ENCODE peak calls at places on chromosomes 1 and 21, in seven cellular contexts. D, X, K, L, I, P and T are unnamed samples.

GRCh38 chr21:38297193-38297592 is 40.4 kb downstream of the KCNJ15 start:
- DNase-seq in I (no peak), P (peak), X (no peak), L (no peak), K (peak), D (peak), T (no peak)

GRCh38 chr1:206490643-206491421 is 16.5 kb upstream of the RASSF5 start:
- DNase-seq in L (no peak), X (no peak), I (no peak), P (peak), K (peak), D (peak), T (no peak)

GRCh38 chr1:158003409-158003805 is 10.0 kb downstream of the KIRREL1 start:
- DNase-seq in X (no peak), K (peak), L (no peak), I (no peak), D (peak), P (no peak), T (no peak)

GRCh38 chr21:16534408-16535099 is 804.8 kb downstream of the USP25 start:
- DNase-seq in X (peak), L (no peak), P (peak), I (no peak), D (peak), K (peak), T (no peak)

GRCh38 chr1:107687846-107688753 is 276.9 kb downstream of the VAV3 start:
- DNase-seq in L (no peak), D (peak), K (peak), I (no peak), P (peak), X (no peak), T (no peak)

GRCh38 chr1:29186707-29187106 is 5.0 kb upstream of the SRSF4 start:
- DNase-seq in I (no peak), X (no peak), L (no peak), P (no peak), D (no peak), K (no peak), T (no peak)

GRCh38 chr1:199448641-199449040 is 578.9 kb upstream of the NR5A2 start:
- DNase-seq in L (no peak), P (no peak), K (no peak), X (no peak), D (no peak), I (no peak), T (no peak)

GRCh38 chr1:208159542-208160258 is 84.5 kb downstream of the PLXNA2 start:
- DNase-seq in X (no peak), L (no peak), D (peak), I (no peak), P (peak), K (peak), T (no peak)

GRCh38 chr1:153845158-153845557 is 70.0 kb downstream of the SLC27A3 start:
- DNase-seq in P (no peak), X (no peak), K (no peak), I (no peak), L (no peak), D (no peak), T (no peak)

GRCh38 chr1:31875636-31876236 is 59.9 kb upstream of the SPOCD1 start:
- DNase-seq in D (no peak), P (no peak), I (no peak), X (no peak), K (no peak), L (no peak), T (no peak)

GRCh38 chr1:79128726-79129125 is 122.2 kb upstream of the ADGRL4 start:
- DNase-seq in K (peak), D (peak), L (no peak), P (peak), I (no peak), X (no peak), T (no peak)

GRCh38 chr1:111140680-111140967 is 601 bp downstream of the CEPT1 start:
- DNase-seq in X (no peak), L (no peak), K (peak), I (no peak), D (peak), P (peak), T (peak)

GRCh38 chr1:5551274-5551966 is 440.8 kb downstream of the NPHP4 start:
- DNase-seq in P (peak), K (no peak), X (no peak), L (no peak), D (peak), I (no peak), T (no peak)

GRCh38 chr1:91818713-91818975 is 67.3 kb downstream of the TGFBR3 start:
- DNase-seq in I (no peak), P (no peak), L (no peak), K (no peak), D (peak), X (no peak), T (peak)

GRCh38 chr21:37231247-37231645 is 35.9 kb downstream of the VPS26C start:
- DNase-seq in L (no peak), X (no peak), P (no peak), I (no peak), D (no peak), K (no peak), T (no peak)

GRCh38 chr1:168454211-168454815 is 89.5 kb downstream of the XCL2 start:
- DNase-seq in K (no peak), X (no peak), P (no peak), L (no peak), I (no peak), D (peak), T (no peak)

GRCh38 chr1:192158181-192158580 is at the start of gene RGS18:
- DNase-seq in I (peak), D (no peak), K (no peak), X (no peak), L (no peak), P (peak), T (no peak)

GRCh38 chr1:182185822-182186756 is 124.6 kb upstream of the ZNF648 start:
- DNase-seq in L (no peak), X (no peak), I (no peak), K (peak), P (peak), D (peak), T (no peak)

GRCh38 chr1:167821969-167822685 is 91.8 kb downstream of the ADCY10 start:
- DNase-seq in P (peak), I (no peak), D (no peak), L (no peak), X (no peak), K (no peak), T (no peak)

GRCh38 chr1:157419845-157420542 is 132.3 kb downstream of the FCRL5 start:
- DNase-seq in K (no peak), I (no peak), X (no peak), P (no peak), L (no peak), D (no peak), T (no peak)

GRCh38 chr1:165900576-165901380 is 73.4 kb downstream of the UCK2 start:
- DNase-seq in X (no peak), P (peak), L (no peak), I (no peak), D (no peak), K (no peak), T (no peak)

GRCh38 chr1:186044079-186044685 is 310.0 kb downstream of the HMCN1 start:
- DNase-seq in D (no peak), K (no peak), L (no peak), I (no peak), X (no peak), P (no peak), T (no peak)

GRCh38 chr1:64183380-64183984 is 19.9 kb upstream of the UBE2U start:
- DNase-seq in I (no peak), K (peak), P (peak), X (no peak), L (no peak), D (peak), T (no peak)

GRCh38 chr1:157347508-157347907 is 204.8 kb downstream of the FCRL5 start:
- DNase-seq in X (no peak), P (no peak), I (no peak), L (no peak), K (no peak), D (no peak), T (no peak)

GRCh38 chr1:17696417-17697301 is 58.5 kb upstream of the ACTL8 start:
- DNase-seq in K (peak), X (no peak), D (peak), I (no peak), P (peak), L (no peak), T (no peak)

GRCh38 chr1:84959294-84959693 is 37.6 kb downstream of the MCOLN2 start:
- DNase-seq in P (peak), K (peak), X (no peak), D (no peak), I (no peak), L (peak), T (no peak)

GRCh38 chr1:204192046-204192445 is 4.2 kb downstream of the KISS1 start:
- DNase-seq in I (no peak), D (no peak), K (no peak), L (no peak), X (no peak), P (no peak), T (no peak)

GRCh38 chr1:171841931-171842723 is 829 bp downstream of the DNM3 start:
- DNase-seq in P (no peak), L (peak), I (peak), K (peak), X (peak), D (peak), T (no peak)

GRCh38 chr1:23098463-23099170 is 70.0 kb downstream of the LUZP1 start:
- DNase-seq in P (peak), K (peak), I (peak), X (peak), L (peak), D (peak), T (peak)

GRCh38 chr1:208061118-208061517 is 150.2 kb upstream of the CD34 start:
- DNase-seq in K (no peak), D (no peak), X (no peak), L (no peak), P (no peak), I (no peak), T (no peak)

GRCh38 chr1:33165209-33165608 is 16.6 kb downstream of the TRIM62 start:
- DNase-seq in D (no peak), K (no peak), L (no peak), X (no peak), I (no peak), P (no peak), T (no peak)

GRCh38 chr21:16420086-16420724 is 690.4 kb downstream of the USP25 start:
- DNase-seq in X (peak), L (no peak), K (peak), P (peak), I (no peak), D (peak), T (no peak)

GRCh38 chr1:102732927-102733326 is 375.4 kb downstream of the COL11A1 start:
- DNase-seq in X (no peak), I (no peak), P (peak), D (peak), L (no peak), K (no peak), T (no peak)

GRCh38 chr1:234977891-234978396 is 150.7 kb downstream of the TOMM20 start:
- DNase-seq in K (no peak), L (no peak), I (no peak), P (no peak), X (no peak), D (no peak), T (no peak)

GRCh38 chr1:200625381-200625824 is 4.9 kb upstream of the KIF14 start:
- DNase-seq in I (peak), D (peak), K (peak), P (peak), L (no peak), X (no peak), T (peak)

GRCh38 chr1:40478276-40478675 is 1.2 kb downstream of the ZFP69 start:
- DNase-seq in X (no peak), P (no peak), L (no peak), K (no peak), D (peak), I (no peak), T (no peak)

GRCh38 chr1:161198206-161198876 is 513 bp downstream of the ADAMTS4 start:
- DNase-seq in D (peak), P (peak), L (no peak), X (peak), K (peak), I (no peak), T (no peak)

GRCh38 chr1:32758795-32759430 is 56.3 kb upstream of the SYNC start:
- DNase-seq in I (peak), L (no peak), D (no peak), K (no peak), P (no peak), X (no peak), T (no peak)